ENCODE peak calls at places on chromosomes 5 and 9, in nine cellular contexts. G, P, A, M, F, V, R, L and X are unnamed samples.

GRCh38 chr9:106757539-106757938 is 105.4 kb upstream of the ZNF462 start:
- DNase-seq in G (no peak), P (no peak), A (no peak), M (no peak), F (no peak), V (no peak), R (no peak), L (no peak), X (no peak)

GRCh38 chr5:41772785-41773442 is 97.3 kb downstream of the OXCT1 start:
- DNase-seq in G (no peak), P (no peak), A (peak), M (no peak), F (no peak), V (no peak), R (no peak), L (no peak), X (no peak)

GRCh38 chr5:174563899-174564298 is 160.5 kb upstream of the MSX2 start:
- DNase-seq in G (no peak), P (no peak), A (peak), M (no peak), F (no peak), V (no peak), R (no peak), L (no peak), X (no peak)

GRCh38 chr9:86256653-86257052 is 2.8 kb downstream of the C9orf153 start:
- DNase-seq in G (no peak), P (no peak), A (no peak), M (no peak), F (no peak), V (no peak), R (no peak), L (no peak), X (no peak)

GRCh38 chr9:136769710-136770191 is 5.4 kb upstream of the LCN15 start:
- DNase-seq in G (no peak), P (peak), A (no peak), M (no peak), F (no peak), V (no peak), R (peak), L (peak), X (no peak)

GRCh38 chr5:178662541-178662860 is 35.7 kb upstream of the CLK4 start:
- DNase-seq in G (no peak), P (no peak), A (no peak), M (no peak), F (no peak), V (no peak), R (peak), L (no peak), X (no peak)

GRCh38 chr5:179258922-179259730 is 86.1 kb downstream of the ADAMTS2 start:
- DNase-seq in G (peak), P (no peak), A (peak), M (no peak), F (peak), V (peak), R (peak), L (no peak), X (peak)

GRCh38 chr5:172775326-172776234 is 4.6 kb upstream of the DUSP1 start:
- DNase-seq in G (peak), P (no peak), A (peak), M (no peak), F (no peak), V (no peak), R (peak), L (no peak), X (peak)

GRCh38 chr5:150120062-150120441 is 33.7 kb upstream of the CSF1R start:
- DNase-seq in G (peak), P (no peak), A (no peak), M (no peak), F (no peak), V (no peak), R (no peak), L (no peak), X (no peak)

GRCh38 chr5:82603280-82603987 is 325.3 kb upstream of the RPS23 start:
- DNase-seq in G (no peak), P (no peak), A (no peak), M (no peak), F (no peak), V (no peak), R (no peak), L (no peak), X (no peak)

GRCh38 chr5:76294573-76294972 is 108.5 kb upstream of the IQGAP2 start:
- DNase-seq in G (no peak), P (no peak), A (no peak), M (no peak), F (no peak), V (no peak), R (no peak), L (no peak), X (no peak)

GRCh38 chr9:86614871-86615849 is 260.9 kb upstream of the TUT7 start:
- DNase-seq in G (no peak), P (no peak), A (peak), M (no peak), F (no peak), V (no peak), R (no peak), L (peak), X (peak)

GRCh38 chr5:91632871-91633270 is 249.8 kb upstream of the ARRDC3 start:
- DNase-seq in G (no peak), P (no peak), A (no peak), M (no peak), F (no peak), V (no peak), R (no peak), L (no peak), X (no peak)

GRCh38 chr5:91635950-91636349 is 252.8 kb upstream of the ARRDC3 start:
- DNase-seq in G (no peak), P (no peak), A (no peak), M (no peak), F (no peak), V (no peak), R (no peak), L (no peak), X (no peak)

GRCh38 chr5:91638010-91638409 is 254.9 kb upstream of the ARRDC3 start:
- DNase-seq in G (no peak), P (no peak), A (no peak), M (no peak), F (no peak), V (no peak), R (no peak), L (no peak), X (no peak)

GRCh38 chr5:91639744-91640143 is 256.6 kb upstream of the ARRDC3 start:
- DNase-seq in G (no peak), P (no peak), A (no peak), M (no peak), F (no peak), V (no peak), R (no peak), L (no peak), X (no peak)

GRCh38 chr5:91636351-91636750 is 253.2 kb upstream of the ARRDC3 start:
- DNase-seq in G (no peak), P (no peak), A (no peak), M (no peak), F (no peak), V (no peak), R (no peak), L (no peak), X (no peak)
- TF ChIP-seq CTCF in G (no peak), P (no peak), A (no peak), M (no peak), F (no peak), V (no peak), R (no peak), L (no peak), X (no peak)

GRCh38 chr9:69351227-69351626 is 26.2 kb downstream of the ENTREP1 start:
- DNase-seq in G (no peak), P (no peak), A (no peak), M (no peak), F (no peak), V (no peak), R (no peak), L (no peak), X (no peak)

GRCh38 chr9:69342769-69343168 is 17.8 kb downstream of the ENTREP1 start:
- DNase-seq in G (no peak), P (no peak), A (no peak), M (no peak), F (no peak), V (no peak), R (no peak), L (no peak), X (no peak)

GRCh38 chr9:69347607-69348006 is 22.6 kb downstream of the ENTREP1 start:
- DNase-seq in G (no peak), P (no peak), A (no peak), M (no peak), F (no peak), V (no peak), R (no peak), L (no peak), X (no peak)

GRCh38 chr9:69344459-69344858 is 19.4 kb downstream of the ENTREP1 start:
- DNase-seq in G (no peak), P (no peak), A (no peak), M (no peak), F (no peak), V (no peak), R (no peak), L (no peak), X (no peak)

DNA sequence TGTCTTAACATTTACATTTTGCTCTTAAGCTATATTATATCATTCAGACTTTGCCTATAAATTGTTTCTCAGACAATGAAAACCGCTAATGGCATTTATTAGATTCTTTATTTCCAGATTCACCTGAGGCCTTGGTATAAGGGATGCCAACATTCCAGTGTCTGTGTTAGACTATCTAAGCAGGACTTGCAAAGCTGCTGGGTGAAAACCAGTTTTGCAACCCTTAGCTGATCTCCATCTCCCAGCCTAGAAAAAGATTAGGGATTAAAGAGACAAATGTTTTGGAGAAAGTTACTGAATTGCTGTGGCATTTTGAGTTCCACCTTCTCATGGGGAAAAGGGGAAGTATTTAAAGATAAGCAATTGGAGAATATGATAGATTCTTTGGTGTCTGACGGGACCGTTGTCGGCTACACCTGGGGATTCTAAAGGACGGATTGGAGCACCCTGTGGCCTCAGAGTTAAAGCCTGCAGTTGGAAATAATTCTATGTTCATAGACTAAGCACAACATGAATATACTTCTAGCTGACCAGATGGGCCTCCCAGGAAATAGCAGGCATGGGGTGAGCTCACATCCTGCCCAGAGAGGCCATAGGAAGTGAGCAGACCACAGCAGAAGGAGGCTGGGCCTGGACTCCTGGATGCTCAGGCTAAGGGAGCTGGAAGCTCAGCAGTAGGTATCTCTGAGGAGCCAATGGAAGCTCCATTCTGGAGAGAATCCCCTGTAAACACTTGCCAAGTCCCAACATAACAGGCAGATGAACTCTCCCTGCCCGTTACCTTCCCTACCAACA is 21.8 kb downstream of the ENTREP1 start:
- DNase-seq in G (no peak), P (no peak), A (peak), M (no peak), F (no peak), V (no peak), R (no peak), L (no peak), X (no peak)
- TF ChIP-seq CTCF in G (no peak), P (no peak), A (no peak), M (no peak), F (no peak), V (no peak), R (no peak), L (no peak), X (no peak)

GRCh38 chr9:2291980-2292704 is 277.0 kb downstream of the SMARCA2 start:
- DNase-seq in G (no peak), P (no peak), A (no peak), M (no peak), F (no peak), V (no peak), R (no peak), L (no peak), X (no peak)
- TF ChIP-seq CTCF in G (no peak), P (no peak), A (no peak), M (no peak), F (no peak), V (no peak), R (no peak), L (no peak), X (no peak)

GRCh38 chr9:124452326-124452725 is 2.1 kb downstream of the ADGRD2 start:
- DNase-seq in G (no peak), P (no peak), A (no peak), M (no peak), F (no peak), V (no peak), R (peak), L (no peak), X (no peak)
- TF ChIP-seq CTCF in G (no peak), P (no peak), A (no peak), M (no peak), F (no peak), V (no peak), R (no peak), L (no peak), X (no peak)

GRCh38 chr9:95126739-95127138 is 190.8 kb downstream of the FANCC start:
- DNase-seq in G (no peak), P (no peak), A (no peak), M (no peak), F (no peak), V (no peak), R (no peak), L (no peak), X (no peak)

GRCh38 chr9:95127249-95128176 is 190.0 kb downstream of the FANCC start:
- DNase-seq in G (peak), P (peak), A (peak), M (peak), F (no peak), V (peak), R (peak), L (peak), X (peak)

GRCh38 chr9:95128177-95128524 is 189.4 kb downstream of the FANCC start:
- DNase-seq in G (no peak), P (no peak), A (no peak), M (no peak), F (no peak), V (no peak), R (no peak), L (no peak), X (no peak)

GRCh38 chr9:95125652-95126051 is 191.9 kb downstream of the FANCC start:
- DNase-seq in G (no peak), P (no peak), A (no peak), M (no peak), F (no peak), V (no peak), R (no peak), L (no peak), X (no peak)

GRCh38 chr9:95124582-95125359 is 192.7 kb downstream of the FANCC start:
- DNase-seq in G (no peak), P (no peak), A (no peak), M (no peak), F (no peak), V (no peak), R (no peak), L (no peak), X (no peak)
- TF ChIP-seq CTCF in G (peak), P (no peak), A (no peak), M (no peak), F (no peak), V (no peak), R (no peak), L (peak), X (peak)